ENCODE peak calls at places on chromosomes 4 and X, in ten cellular contexts. L is cardiac fibroblast; J is foreskin melanocyte; C is IMR-90; D is central memory CD8-positive, alpha-beta T cell; K is stimulated activated CD8-positive, alpha-beta memory T cell treated with anti-CD3 and anti-CD28 coated beads, Interleukin-7, amount 100 ng/mL, for 24 hours; O is heart right ventricle; N is hippocampal formation; V is GM10248; X is COR-L47. Y is an unnamed sample.

GRCh38 chr4:3324093-3324815 is 31.4 kb downstream of the RGS12 start:
- DNase-seq in K (no peak), L (no peak), N (no peak), D (no peak), J (no peak), V (no peak), X (no peak), O (no peak), C (no peak), Y (no peak)

GRCh38 chr4:146545102-146545501 is 23.4 kb upstream of the SLC10A7 start:
- DNase-seq in D (no peak), N (no peak), C (peak), L (peak), K (no peak), V (peak), O (no peak), X (peak), J (no peak), Y (no peak)

GRCh38 chr4:175616287-175616686 is 195.8 kb downstream of the GPM6A start:
- DNase-seq in V (no peak), L (no peak), J (no peak), N (no peak), O (no peak), X (no peak), C (no peak), K (no peak), D (no peak), Y (no peak)

GRCh38 chrX:7110821-7111276 is 36.7 kb upstream of the STS start:
- DNase-seq in X (no peak), L (no peak), K (no peak), N (no peak), C (no peak), O (no peak), D (no peak), J (peak), V (no peak), Y (no peak)

GRCh38 chrX:118189628-118190027 is 73.0 kb upstream of the KLHL13 start:
- DNase-seq in K (no peak), V (no peak), X (no peak), C (no peak), D (no peak), N (no peak), J (no peak), L (no peak), O (no peak), Y (no peak)

GRCh38 chr4:158200214-158200613 is 10.1 kb upstream of the TMEM144 start:
- DNase-seq in X (no peak), N (no peak), K (no peak), C (no peak), O (no peak), V (no peak), J (no peak), L (no peak), D (no peak), Y (no peak)

GRCh38 chr4:41258783-41259182 is 2.1 kb downstream of the UCHL1 start:
- DNase-seq in D (no peak), N (peak), V (no peak), C (peak), K (no peak), L (peak), O (no peak), X (peak), J (peak), Y (peak)

GRCh38 chr4:146244496-146244895 is 30.2 kb downstream of the REELD1 start:
- DNase-seq in O (no peak), K (no peak), L (no peak), N (no peak), C (no peak), D (no peak), V (no peak), X (no peak), J (no peak), Y (no peak)

GRCh38 chrX:26215869-26216268 is at the start of gene MAGEB5:
- DNase-seq in L (no peak), X (no peak), D (no peak), V (no peak), J (no peak), K (no peak), O (no peak), N (no peak), C (no peak), Y (no peak)

GRCh38 chr4:119053245-119053644 is 82.4 kb upstream of the MYOZ2 start:
- DNase-seq in X (no peak), N (no peak), J (no peak), C (peak), D (no peak), K (no peak), L (no peak), O (no peak), V (no peak), Y (no peak)

GRCh38 chrX:129540068-129540653 is at the start of gene OCRL:
- DNase-seq in X (peak), D (peak), C (peak), N (peak), O (peak), J (no peak), L (peak), V (peak), K (no peak), Y (no peak)

GRCh38 chrX:11970935-11971334 is 167.3 kb upstream of the FRMPD4 start:
- DNase-seq in O (no peak), N (no peak), V (no peak), X (no peak), K (no peak), L (peak), J (no peak), D (no peak), C (peak), Y (no peak)

GRCh38 chrX:132330156-132330729 is 111.0 kb upstream of the RAP2C start:
- DNase-seq in C (no peak), X (no peak), V (no peak), L (no peak), N (no peak), J (no peak), O (no peak), D (no peak), K (no peak), Y (no peak)

GRCh38 chrX:119145241-119145653 is 17.6 kb upstream of the KIAA1210 start:
- DNase-seq in N (no peak), V (no peak), L (peak), K (no peak), X (no peak), J (no peak), C (no peak), O (no peak), D (no peak), Y (no peak)

GRCh38 chrX:136260801-136261200 is 9.6 kb upstream of the MAP7D3 start:
- DNase-seq in N (no peak), C (peak), D (no peak), J (peak), K (no peak), O (no peak), X (no peak), V (no peak), L (peak), Y (no peak)

GRCh38 chr4:111959202-111959601 is 186.1 kb upstream of the FAM241A start:
- DNase-seq in N (no peak), X (no peak), L (peak), V (no peak), C (peak), J (peak), K (no peak), D (no peak), O (no peak), Y (no peak)

GRCh38 chr4:173405840-173406606 is 7.1 kb upstream of the SCRG1 start:
- DNase-seq in N (no peak), D (no peak), O (no peak), V (peak), L (no peak), J (no peak), K (no peak), X (no peak), C (no peak), Y (no peak)

GRCh38 chr4:141731481-141731880 is 95.1 kb downstream of the IL15 start:
- DNase-seq in V (no peak), D (no peak), L (no peak), K (no peak), C (peak), O (no peak), N (no peak), J (no peak), X (no peak), Y (no peak)